ENCODE peak calls at places on chromosomes 6 and 20, in eight cellular contexts. Z, K, O, I, X, G, S and T are unnamed samples.

GRCh38 chr6:23445157-23445710 is 680.8 kb upstream of the NRSN1 start:
- DNase-seq in X (no peak), K (no peak), S (no peak), G (no peak), O (no peak), Z (no peak), I (no peak), T (no peak)

GRCh38 chr6:102813489-102814275 is 1420.2 kb downstream of the GRIK2 start:
- DNase-seq in G (no peak), Z (no peak), O (no peak), S (no peak), X (no peak), K (no peak), I (no peak), T (no peak)

GRCh38 chr6:6703720-6704422 is 115.4 kb downstream of the LY86 start:
- DNase-seq in S (no peak), G (no peak), X (no peak), K (no peak), Z (no peak), I (no peak), O (no peak), T (no peak)

GRCh38 chr6:145538996-145539395 is 196.3 kb downstream of the EPM2A start:
- DNase-seq in G (no peak), S (no peak), Z (no peak), K (no peak), X (no peak), O (no peak), I (no peak), T (no peak)

GRCh38 chr6:129750390-129750789 is 40.4 kb upstream of the ARHGAP18 start:
- DNase-seq in X (no peak), K (no peak), O (no peak), S (no peak), Z (no peak), I (no peak), G (no peak), T (no peak)

GRCh38 chr20:23369424-23369823 is 7.4 kb downstream of the GZF1 start:
- DNase-seq in X (no peak), Z (no peak), O (no peak), K (no peak), S (no peak), G (no peak), I (no peak), T (no peak)

GRCh38 chr6:122068291-122068769 is 331.1 kb upstream of the HSF2 start:
- DNase-seq in X (no peak), K (no peak), G (no peak), I (no peak), Z (no peak), S (no peak), O (no peak), T (no peak)

GRCh38 chr6:26234421-26235239 is 130.4 kb upstream of the BTN3A2 start:
- DNase-seq in X (peak; percentile 42), Z (peak; percentile 84), S (no peak), K (no peak), I (peak; percentile 76), G (no peak), O (peak; percentile 72), T (no peak)

GRCh38 chr6:64227868-64228267 is 592.3 kb downstream of the PHF3 start:
- DNase-seq in S (no peak), O (no peak), X (no peak), K (no peak), Z (peak; percentile 27), G (no peak), I (no peak), T (no peak)

GRCh38 chr6:3517350-3517749 is 60.5 kb upstream of the SLC22A23 start:
- DNase-seq in I (no peak), X (no peak), G (no peak), O (no peak), K (peak; percentile 86), Z (peak; percentile 95), S (no peak), T (no peak)

GRCh38 chr6:101163611-101164010 is 229.9 kb upstream of the GRIK2 start:
- DNase-seq in K (no peak), O (no peak), I (no peak), X (no peak), Z (no peak), G (no peak), S (no peak), T (no peak)

GRCh38 chr6:101231606-101232235 is 161.8 kb upstream of the GRIK2 start:
- DNase-seq in Z (no peak), S (no peak), O (no peak), X (no peak), K (no peak), G (no peak), I (no peak), T (no peak)

GRCh38 chr6:139927236-139927635 is 552.8 kb upstream of the CITED2 start:
- DNase-seq in Z (peak; percentile 93), O (no peak), K (no peak), X (no peak), I (no peak), G (no peak), S (no peak), T (no peak)

GRCh38 chr6:131807644-131808459 is at the start of gene ENPP1:
- DNase-seq in X (peak; percentile 76), K (no peak), G (peak; percentile 41), Z (peak; percentile 62), S (peak; percentile 84), O (peak; percentile 61), I (peak; percentile 87), T (peak; percentile 85)

GRCh38 chr20:42553374-42553773 is 636.3 kb downstream of the PTPRT start:
- DNase-seq in O (no peak), Z (no peak), S (no peak), K (no peak), X (no peak), I (no peak), G (no peak), T (no peak)

GRCh38 chr6:113870917-113871316 is 13.8 kb downstream of the MARCKS start:
- DNase-seq in I (no peak), S (no peak), K (no peak), Z (peak; percentile 61), O (no peak), G (no peak), X (no peak), T (no peak)

GRCh38 chr6:132650413-132650812 is 8.6 kb downstream of the TAAR1 start:
- DNase-seq in Z (no peak), S (no peak), K (no peak), X (no peak), O (no peak), I (no peak), G (no peak), T (no peak)

GRCh38 chr20:54477556-54477955 is 2.2 kb downstream of the DOK5 start:
- DNase-seq in Z (peak; percentile 18), X (no peak), S (no peak), K (no peak), I (no peak), O (no peak), G (no peak), T (no peak)

GRCh38 chr20:44200371-44200770 is 10.2 kb downstream of the OSER1 start:
- DNase-seq in S (no peak), X (no peak), I (no peak), Z (peak; percentile 20), O (no peak), K (no peak), G (no peak), T (no peak)

DNA sequence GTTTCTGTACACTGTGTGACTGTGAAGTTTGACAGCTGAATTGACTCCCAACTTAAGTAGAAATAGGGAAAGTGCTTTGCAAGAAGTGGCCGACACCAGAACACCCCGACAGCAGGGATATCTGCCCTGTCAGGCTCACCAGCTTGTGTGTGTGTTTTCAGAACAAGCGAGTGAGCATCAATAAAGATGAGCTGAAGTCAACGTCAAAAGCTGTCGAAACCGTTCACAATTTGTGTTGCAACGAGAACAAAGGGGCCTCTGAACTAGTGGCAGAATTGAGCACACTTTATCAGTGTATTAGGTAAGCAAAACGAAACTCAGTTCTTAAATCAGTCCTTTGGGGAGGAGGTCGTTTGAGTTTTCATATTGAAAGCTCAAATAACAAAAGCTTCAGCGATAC is 10.7 kb downstream of the NELFCD start:
- DNase-seq in X (no peak), Z (peak; percentile 6), K (no peak), O (no peak), I (peak; percentile 17), G (no peak), S (no peak), T (no peak)
- H3K36me3 ChIP-seq in X (no peaks in the 10 kb centered on the region), Z (peaks cover 70% of the 10 kb centered on the region), K (peaks cover 58% of the 10 kb centered on the region), O (peaks cover 90% of the 10 kb centered on the region), I (peaks cover 99% of the 10 kb centered on the region), G (peaks cover 2% of the 10 kb centered on the region), S (peaks cover 98% of the 10 kb centered on the region), T (peaks cover 11% of the 10 kb centered on the region)

DNA sequence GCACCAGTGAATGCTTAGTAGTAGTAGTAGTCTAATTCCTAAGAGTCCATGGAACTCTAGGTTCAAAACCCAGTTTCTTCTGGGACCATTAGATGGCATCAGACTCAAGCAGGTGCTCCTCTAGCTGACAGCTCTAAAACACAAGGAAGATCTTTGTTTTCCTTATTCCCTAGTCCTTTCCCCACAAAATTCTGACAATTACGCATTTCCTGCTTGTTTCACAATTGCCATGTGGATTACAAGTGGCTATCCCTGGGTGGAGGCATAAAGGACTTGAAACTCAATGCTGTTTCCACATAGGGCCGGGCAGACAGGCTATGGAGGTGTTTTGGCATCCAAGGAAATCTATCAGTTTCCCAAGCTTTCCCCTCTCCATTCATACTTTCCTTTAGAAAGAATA is 9.2 kb upstream of the HLA-DOB start:
- DNase-seq in X (no peak), O (no peak), S (no peak), I (no peak), Z (peak; percentile 55), K (peak; percentile 35), G (no peak), T (no peak)
- TF ChIP-seq CTCF in X (peak; percentile 42), O (peak; percentile 49), S (peak; percentile 41), I (peak; percentile 43), Z (peak; percentile 36), K (peak; percentile 48), G (peak; percentile 34), T (peak; percentile 50)

DNA sequence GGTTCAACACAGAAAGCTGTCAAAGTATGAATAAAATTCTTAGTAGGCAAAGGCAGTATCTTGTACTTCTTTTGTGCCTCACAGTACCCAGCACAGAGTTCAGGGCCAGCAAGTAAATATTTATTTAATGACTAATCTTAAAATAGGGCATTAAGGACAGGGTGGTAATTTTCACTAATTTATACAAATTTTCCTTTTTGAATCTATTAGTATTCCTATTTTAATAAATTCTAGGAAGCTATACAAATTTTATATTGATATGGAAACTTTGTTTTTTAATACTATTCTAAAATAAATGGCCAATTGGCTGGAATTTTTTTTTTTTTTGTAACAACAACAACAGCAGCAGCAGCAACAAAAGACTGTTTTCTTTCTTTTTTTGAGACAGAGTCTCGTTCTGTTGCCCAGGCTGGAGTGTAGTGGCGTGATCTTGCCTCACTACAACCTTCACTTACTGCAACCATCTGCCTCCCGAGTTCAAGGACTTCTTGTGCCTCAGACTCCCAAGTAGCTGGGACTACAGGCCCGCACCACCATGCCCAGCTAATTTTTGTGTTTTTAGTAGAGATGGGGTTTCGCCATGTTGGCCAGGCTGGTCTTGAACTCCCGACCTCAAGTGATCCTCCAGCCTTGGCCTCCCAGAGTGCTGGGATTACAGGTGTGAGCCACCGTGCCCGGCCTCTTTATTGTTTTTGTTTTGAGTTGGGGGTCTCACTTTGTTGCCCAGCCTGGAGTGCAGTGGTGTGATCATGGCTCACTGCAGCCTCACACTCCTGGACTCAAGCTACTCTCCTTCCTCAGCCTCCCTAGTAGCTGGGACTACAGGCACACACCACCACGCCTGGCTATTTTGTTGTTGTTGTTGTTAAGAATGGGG is 85.2 kb downstream of the FKBP5 start:
- DNase-seq in G (no peak), S (no peak), I (no peak), Z (no peak), K (no peak), O (no peak), X (no peak), T (no peak)
- H3K4me3 ChIP-seq in G (no peak overlapping the region), S (no peak overlapping the region), I (no peak overlapping the region), Z (no peak overlapping the region), K (no peak overlapping the region), O (no peak overlapping the region), X (no peak overlapping the region), T (no peak overlapping the region)

GRCh38 chr20:41405436-41405835 is 38.8 kb upstream of the EMILIN3 start:
- DNase-seq in X (no peak), G (no peak), S (no peak), I (no peak), O (no peak), K (no peak), Z (no peak), T (peak; percentile 90)
- H3K36me3 ChIP-seq in X (no peaks in the 10 kb centered on the region), G (no peaks in the 10 kb centered on the region), S (peaks cover 65% of the 10 kb centered on the region), I (peaks cover 74% of the 10 kb centered on the region), O (peaks cover 52% of the 10 kb centered on the region), K (peaks cover 28% of the 10 kb centered on the region), Z (peaks cover 47% of the 10 kb centered on the region), T (peaks cover 29% of the 10 kb centered on the region)